ENCODE peak calls at places on chromosomes 13 and 19, in six cellular contexts. One of them, this sample, is unnamed.
A peak's percentile ranks its signal among the peaks of the same experiment; 100 is the strongest.

GRCh38 chr19:49145485-49146407 is 9.4 kb downstream of the HRC start:
- DNase-seq in NCI-H2171: no peak
- DNase-seq in activated CD8-positive, alpha-beta T cell treated with anti-CD3 and anti-CD28 coated beads for 36 hours: peak; percentile 89
- DNase-seq in stimulated activated CD8-positive, alpha-beta memory T cell treated with anti-CD3 and anti-CD28 coated beads, Interleukin-4, amount 100 ng/mL, for 1 hour: peak; percentile 57
- DNase-seq in HepG2: peak; percentile 48
- DNase-seq in GM23248: peak; percentile 76
- DNase-seq in this sample: peak; percentile 75

GRCh38 chr19:7682175-7682855 is 1.7 kb downstream of the TRAPPC5 start:
- DNase-seq in NCI-H2171: no peak
- DNase-seq in GM23248: peak; percentile 18
- DNase-seq in activated CD8-positive, alpha-beta T cell treated with anti-CD3 and anti-CD28 coated beads for 36 hours: no peak
- DNase-seq in HepG2: no peak
- DNase-seq in stimulated activated CD8-positive, alpha-beta memory T cell treated with anti-CD3 and anti-CD28 coated beads, Interleukin-4, amount 100 ng/mL, for 1 hour: no peak
- DNase-seq in this sample: no peak

GRCh38 chr19:17346109-17346671 is 8.8 kb downstream of the GTPBP3 start:
- DNase-seq in activated CD8-positive, alpha-beta T cell treated with anti-CD3 and anti-CD28 coated beads for 36 hours: peak; percentile 88
- DNase-seq in GM23248: peak; percentile 69
- DNase-seq in HepG2: peak; percentile 39
- DNase-seq in stimulated activated CD8-positive, alpha-beta memory T cell treated with anti-CD3 and anti-CD28 coated beads, Interleukin-4, amount 100 ng/mL, for 1 hour: peak; percentile 58
- DNase-seq in NCI-H2171: no peak
- DNase-seq in this sample: peak; percentile 70

GRCh38 chr19:38685666-38686529 is 38.4 kb downstream of the ACTN4 start:
- DNase-seq in stimulated activated CD8-positive, alpha-beta memory T cell treated with anti-CD3 and anti-CD28 coated beads, Interleukin-4, amount 100 ng/mL, for 1 hour: no peak
- DNase-seq in NCI-H2171: peak; percentile 76
- DNase-seq in activated CD8-positive, alpha-beta T cell treated with anti-CD3 and anti-CD28 coated beads for 36 hours: peak; percentile 37
- DNase-seq in GM23248: peak; percentile 78
- DNase-seq in HepG2: peak; percentile 65
- DNase-seq in this sample: peak; percentile 58

GRCh38 chr19:56110515-56111448 is 10.3 kb downstream of the ZNF787 start:
- DNase-seq in HepG2: peak; percentile 78
- DNase-seq in stimulated activated CD8-positive, alpha-beta memory T cell treated with anti-CD3 and anti-CD28 coated beads, Interleukin-4, amount 100 ng/mL, for 1 hour: no peak
- DNase-seq in activated CD8-positive, alpha-beta T cell treated with anti-CD3 and anti-CD28 coated beads for 36 hours: no peak
- DNase-seq in GM23248: no peak
- DNase-seq in NCI-H2171: no peak
- DNase-seq in this sample: peak; percentile 31

GRCh38 chr13:62280590-62280989 is 864.9 kb upstream of the PCDH20 start:
- DNase-seq in HepG2: no peak
- DNase-seq in activated CD8-positive, alpha-beta T cell treated with anti-CD3 and anti-CD28 coated beads for 36 hours: no peak
- DNase-seq in stimulated activated CD8-positive, alpha-beta memory T cell treated with anti-CD3 and anti-CD28 coated beads, Interleukin-4, amount 100 ng/mL, for 1 hour: no peak
- DNase-seq in GM23248: no peak
- DNase-seq in NCI-H2171: no peak
- DNase-seq in this sample: peak; percentile 49

GRCh38 chr19:12990447-12990846 is 4.8 kb upstream of the NFIX start:
- DNase-seq in GM23248: no peak
- DNase-seq in HepG2: no peak
- DNase-seq in stimulated activated CD8-positive, alpha-beta memory T cell treated with anti-CD3 and anti-CD28 coated beads, Interleukin-4, amount 100 ng/mL, for 1 hour: no peak
- DNase-seq in activated CD8-positive, alpha-beta T cell treated with anti-CD3 and anti-CD28 coated beads for 36 hours: no peak
- DNase-seq in NCI-H2171: no peak
- DNase-seq in this sample: no peak

GRCh38 chr13:38783992-38784875 is 97.4 kb downstream of the FREM2 start:
- DNase-seq in activated CD8-positive, alpha-beta T cell treated with anti-CD3 and anti-CD28 coated beads for 36 hours: no peak
- DNase-seq in HepG2: no peak
- DNase-seq in stimulated activated CD8-positive, alpha-beta memory T cell treated with anti-CD3 and anti-CD28 coated beads, Interleukin-4, amount 100 ng/mL, for 1 hour: no peak
- DNase-seq in GM23248: no peak
- DNase-seq in NCI-H2171: no peak
- DNase-seq in this sample: no peak

GRCh38 chr19:35291916-35292315 is at the start of gene MAG:
- DNase-seq in NCI-H2171: no peak
- DNase-seq in GM23248: no peak
- DNase-seq in HepG2: no peak
- DNase-seq in activated CD8-positive, alpha-beta T cell treated with anti-CD3 and anti-CD28 coated beads for 36 hours: no peak
- DNase-seq in stimulated activated CD8-positive, alpha-beta memory T cell treated with anti-CD3 and anti-CD28 coated beads, Interleukin-4, amount 100 ng/mL, for 1 hour: no peak
- DNase-seq in this sample: no peak

GRCh38 chr13:43359536-43359935 is 336.1 kb downstream of the DNAJC15 start:
- DNase-seq in HepG2: no peak
- DNase-seq in stimulated activated CD8-positive, alpha-beta memory T cell treated with anti-CD3 and anti-CD28 coated beads, Interleukin-4, amount 100 ng/mL, for 1 hour: no peak
- DNase-seq in GM23248: no peak
- DNase-seq in NCI-H2171: no peak
- DNase-seq in activated CD8-positive, alpha-beta T cell treated with anti-CD3 and anti-CD28 coated beads for 36 hours: no peak
- DNase-seq in this sample: no peak

GRCh38 chr13:94956407-94957110 is 244.2 kb upstream of the SOX21 start:
- DNase-seq in HepG2: no peak
- DNase-seq in stimulated activated CD8-positive, alpha-beta memory T cell treated with anti-CD3 and anti-CD28 coated beads, Interleukin-4, amount 100 ng/mL, for 1 hour: no peak
- DNase-seq in NCI-H2171: no peak
- DNase-seq in GM23248: no peak
- DNase-seq in activated CD8-positive, alpha-beta T cell treated with anti-CD3 and anti-CD28 coated beads for 36 hours: no peak
- DNase-seq in this sample: no peak

GRCh38 chr19:31304877-31305312 is 44.3 kb downstream of the TSHZ3 start:
- DNase-seq in GM23248: no peak
- DNase-seq in NCI-H2171: no peak
- DNase-seq in stimulated activated CD8-positive, alpha-beta memory T cell treated with anti-CD3 and anti-CD28 coated beads, Interleukin-4, amount 100 ng/mL, for 1 hour: no peak
- DNase-seq in HepG2: no peak
- DNase-seq in activated CD8-positive, alpha-beta T cell treated with anti-CD3 and anti-CD28 coated beads for 36 hours: no peak
- DNase-seq in this sample: peak; percentile 97

GRCh38 chr13:64332048-64332447 is 2898.1 kb downstream of the PCDH9 start:
- DNase-seq in HepG2: no peak
- DNase-seq in activated CD8-positive, alpha-beta T cell treated with anti-CD3 and anti-CD28 coated beads for 36 hours: no peak
- DNase-seq in GM23248: no peak
- DNase-seq in stimulated activated CD8-positive, alpha-beta memory T cell treated with anti-CD3 and anti-CD28 coated beads, Interleukin-4, amount 100 ng/mL, for 1 hour: no peak
- DNase-seq in NCI-H2171: no peak
- DNase-seq in this sample: no peak